ENCODE peak calls at places on chromosome 2, in eight cellular contexts. F, K, H, M, C, U, Y and Q are unnamed samples.

GRCh38 chr2:132593171-132593570 is 76.8 kb downstream of the LYPD1 start:
- DNase-seq in Y (no peak), H (no peak), C (no peak), K (peak; percentile 9), U (no peak), M (no peak), F (peak; percentile 56), Q (no peak)

GRCh38 chr2:119755906-119756305 is 3.8 kb upstream of the PTPN4 start:
- DNase-seq in C (no peak), K (no peak), H (no peak), M (no peak), Y (no peak), U (no peak), F (peak; percentile 43), Q (no peak)

GRCh38 chr2:235467586-235467985 is 26.3 kb upstream of the AGAP1 start:
- DNase-seq in H (no peak), F (no peak), U (no peak), M (no peak), C (no peak), Y (peak; percentile 73), K (no peak), Q (no peak)

GRCh38 chr2:88765154-88765948 is 73.9 kb downstream of the RPIA start:
- DNase-seq in Y (peak; percentile 10), U (no peak), H (peak; percentile 31), F (peak; percentile 65), M (peak; percentile 84), K (peak; percentile 10), C (no peak), Q (no peak)

GRCh38 chr2:84158605-84159004 is 300.5 kb downstream of the SUCLG1 start:
- DNase-seq in C (no peak), U (no peak), H (no peak), K (no peak), Y (no peak), F (no peak), M (no peak), Q (no peak)

GRCh38 chr2:70991742-70992141 is 2.9 kb downstream of the TEX261 start:
- DNase-seq in C (no peak), K (no peak), U (no peak), H (no peak), F (no peak), M (peak; percentile 3), Y (no peak), Q (no peak)

GRCh38 chr2:129781749-129782617 is 197.5 kb upstream of the RAB6C start:
- DNase-seq in K (no peak), H (no peak), C (no peak), M (no peak), U (no peak), F (no peak), Y (no peak), Q (no peak)

GRCh38 chr2:39494784-39495251 is 57.7 kb upstream of the MAP4K3 start:
- DNase-seq in U (no peak), C (peak; percentile 96), M (peak; percentile 22), Y (peak; percentile 97), H (no peak), F (peak; percentile 67), K (peak; percentile 70), Q (no peak)

GRCh38 chr2:171158790-171159325 is 1.8 kb downstream of the TLK1 start:
- DNase-seq in F (no peak), C (no peak), Y (no peak), U (no peak), M (no peak), H (no peak), K (no peak), Q (peak; percentile 19)

GRCh38 chr2:63984606-63985359 is 34.4 kb downstream of the VPS54 start:
- DNase-seq in H (no peak), C (no peak), F (peak; percentile 19), Y (no peak), K (no peak), M (no peak), U (no peak), Q (no peak)

GRCh38 chr2:169116993-169117392 is 47.6 kb downstream of the DHRS9 start:
- DNase-seq in F (no peak), K (no peak), Y (no peak), C (no peak), U (no peak), H (no peak), M (no peak), Q (no peak)

GRCh38 chr2:202278944-202279343 is 13.4 kb downstream of the NOP58 start:
- DNase-seq in H (no peak), C (peak; percentile 24), F (peak; percentile 29), M (peak; percentile 42), U (no peak), Y (peak; percentile 88), K (no peak), Q (no peak)

GRCh38 chr2:235358981-235359471 is 134.8 kb upstream of the AGAP1 start:
- DNase-seq in Y (no peak), C (no peak), F (no peak), K (peak; percentile 67), H (no peak), U (no peak), M (no peak), Q (no peak)

GRCh38 chr2:113000436-113000835 is 4.8 kb upstream of the IL36A start:
- DNase-seq in M (no peak), K (no peak), H (no peak), U (no peak), Y (no peak), F (peak; percentile 3), C (no peak), Q (no peak)

GRCh38 chr2:125371867-125372266 is 1284.1 kb upstream of the GYPC start:
- DNase-seq in K (no peak), M (no peak), F (no peak), C (no peak), Y (no peak), H (no peak), U (no peak), Q (no peak)

GRCh38 chr2:149191915-149192314 is 138.5 kb upstream of the LYPD6 start:
- DNase-seq in U (no peak), F (no peak), Y (no peak), C (no peak), H (no peak), K (no peak), M (no peak), Q (no peak)

GRCh38 chr2:137947714-137948336 is 16.4 kb upstream of the HNMT start:
- DNase-seq in F (peak; percentile 48), H (peak; percentile 61), C (no peak), K (peak; percentile 77), Y (peak; percentile 88), M (peak; percentile 10), U (no peak), Q (no peak)

GRCh38 chr2:219628235-219628985 is 980 bp downstream of the SLC4A3 start:
- DNase-seq in Y (no peak), M (peak; percentile 54), K (no peak), C (no peak), U (no peak), H (no peak), F (no peak), Q (no peak)